ENCODE peak calls at places on chromosome 13, in five cellular contexts. W is GM12891, V is GM12878, Q is SK-N-SH, R is K562. T is an unnamed sample.

GRCh38 chr13:53137777-53138176 is 109.2 kb downstream of the OLFM4 start:
- DNase-seq in W (no peak), V (no peak), Q (no peak), R (no peak), T (no peak)

GRCh38 chr13:31824705-31825512 is 85.6 kb downstream of the RXFP2 start:
- DNase-seq in W (no peak), V (peak; percentile 13), Q (no peak), R (no peak), T (no peak)

GRCh38 chr13:20501548-20501947 is 24.1 kb downstream of the CRYL1 start:
- DNase-seq in W (no peak), V (no peak), Q (no peak), R (no peak), T (no peak)

GRCh38 chr13:24252136-24252535 is 57.2 kb upstream of the C1QTNF9 start:
- DNase-seq in W (no peak), V (no peak), Q (no peak), R (no peak), T (no peak)

GRCh38 chr13:110801044-110801443 is 87.5 kb downstream of the ING1 start:
- DNase-seq in W (no peak), V (no peak), Q (no peak), R (no peak), T (no peak)

GRCh38 chr13:111410232-111411021 is 90.0 kb downstream of the TEX29 start:
- DNase-seq in W (no peak), V (no peak), Q (no peak), R (no peak), T (no peak)

GRCh38 chr13:96781141-96781540 is 213.1 kb downstream of the OXGR1 start:
- DNase-seq in W (no peak), V (no peak), Q (no peak), R (no peak), T (no peak)

GRCh38 chr13:54029226-54029625 is 1000.6 kb downstream of the OLFM4 start:
- DNase-seq in W (peak; percentile 21), V (peak; percentile 21), Q (no peak), R (no peak), T (no peak)

GRCh38 chr13:89199138-89199537 is 1528.0 kb downstream of the SLITRK5 start:
- DNase-seq in W (no peak), V (no peak), Q (no peak), R (no peak), T (no peak)

GRCh38 chr13:40664100-40665060 is 2.1 kb downstream of the FOXO1 start:
- DNase-seq in W (peak; percentile 16), V (no peak), Q (peak; percentile 70), R (peak; percentile 53), T (peak; percentile 42)

GRCh38 chr13:110328509-110328908 is 21.4 kb downstream of the COL4A2 start:
- DNase-seq in W (no peak), V (no peak), Q (no peak), R (no peak), T (no peak)

GRCh38 chr13:76991432-76991795 is 467 bp upstream of the CLN5 start:
- DNase-seq in W (no peak), V (peak; percentile 35), Q (no peak), R (peak; percentile 8), T (peak; percentile 22)

GRCh38 chr13:97261254-97262015 is 39.3 kb downstream of the MBNL2 start:
- DNase-seq in W (peak; percentile 35), V (no peak), Q (no peak), R (no peak), T (peak; percentile 25)

GRCh38 chr13:33284916-33285315 is 639 bp downstream of the STARD13 start:
- DNase-seq in W (no peak), V (no peak), Q (no peak), R (no peak), T (no peak)

GRCh38 chr13:42894765-42895181 is 97.3 kb downstream of the EPSTI1 start:
- DNase-seq in W (no peak), V (no peak), Q (peak; percentile 35), R (no peak), T (no peak)

GRCh38 chr13:92838786-92839185 is 387.8 kb upstream of the GPC6 start:
- DNase-seq in W (no peak), V (no peak), Q (no peak), R (no peak), T (no peak)

GRCh38 chr13:103883152-103883551 is 816.9 kb upstream of the SLC10A2 start:
- DNase-seq in W (no peak), V (no peak), Q (peak; percentile 56), R (no peak), T (no peak)

GRCh38 chr13:60043262-60043661 is 120.5 kb downstream of the DIAPH3 start:
- DNase-seq in W (no peak), V (no peak), Q (peak; percentile 5), R (no peak), T (no peak)

GRCh38 chr13:34321986-34322385 is 504.0 kb downstream of the RFC3 start:
- DNase-seq in W (no peak), V (no peak), Q (no peak), R (no peak), T (no peak)

GRCh38 chr13:110403315-110403714 is 96.2 kb downstream of the COL4A2 start:
- DNase-seq in W (no peak), V (no peak), Q (no peak), R (no peak), T (no peak)

GRCh38 chr13:113092776-113093579 is 12.6 kb upstream of the F7 start:
- DNase-seq in W (no peak), V (no peak), Q (no peak), R (no peak), T (no peak)

GRCh38 chr13:26976336-26976735 is 195.3 kb downstream of the USP12 start:
- DNase-seq in W (no peak), V (no peak), Q (no peak), R (peak; percentile 55), T (no peak)

GRCh38 chr13:26719356-26719945 is 41.1 kb downstream of the GPR12 start:
- DNase-seq in W (no peak), V (no peak), Q (no peak), R (no peak), T (no peak)

GRCh38 chr13:63024458-63024857 is 1608.8 kb upstream of the PCDH20 start:
- DNase-seq in W (no peak), V (no peak), Q (peak; percentile 45), R (no peak), T (no peak)

GRCh38 chr13:59823495-59823894 is 340.2 kb downstream of the DIAPH3 start:
- DNase-seq in W (no peak), V (no peak), Q (no peak), R (no peak), T (no peak)

GRCh38 chr13:42478531-42479156 is 95.3 kb upstream of the TNFSF11 start:
- DNase-seq in W (no peak), V (no peak), Q (peak; percentile 11), R (no peak), T (peak; percentile 12)

GRCh38 chr13:112208656-112209055 is 141.7 kb downstream of the SOX1 start:
- DNase-seq in W (no peak), V (no peak), Q (no peak), R (no peak), T (no peak)

GRCh38 chr13:74052402-74052928 is 81.7 kb downstream of the KLF12 start:
- DNase-seq in W (no peak), V (no peak), Q (no peak), R (no peak), T (no peak)

DNA sequence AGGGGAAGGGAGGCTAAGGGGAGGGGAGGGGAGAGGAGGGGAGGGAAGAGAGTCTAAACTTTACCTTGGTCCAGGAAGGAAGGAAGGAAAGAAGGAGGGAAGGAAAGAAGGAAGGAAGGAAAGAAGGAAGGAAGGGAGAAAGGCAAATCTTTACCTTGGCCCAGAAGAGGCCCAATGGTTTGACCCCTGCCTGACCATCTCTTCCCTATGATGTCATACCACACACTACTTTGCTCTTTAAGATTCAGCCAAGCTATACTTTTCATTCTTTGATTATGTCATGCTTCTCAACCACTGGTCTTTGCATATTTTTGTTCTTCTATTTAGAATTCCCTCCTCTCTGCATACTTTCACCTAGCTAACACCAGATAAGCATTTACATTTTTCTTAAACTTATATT is 1077.5 kb downstream of the PCDH9 start:
- DNase-seq in W (no peak), V (no peak), Q (no peak), R (no peak), T (no peak)
- TF ChIP-seq TAF1 in W (no peak), V (no peak), Q (no peak), R (no peak), T (no peak)

GRCh38 chr13:21894703-21895699 is 224.1 kb downstream of the FGF9 start:
- DNase-seq in W (no peak), V (no peak), Q (no peak), R (no peak), T (no peak)

GRCh38 chr13:21898461-21898860 is 227.6 kb downstream of the FGF9 start:
- DNase-seq in W (no peak), V (no peak), Q (no peak), R (no peak), T (no peak)

GRCh38 chr13:21897140-21897539 is 226.3 kb downstream of the FGF9 start:
- DNase-seq in W (no peak), V (no peak), Q (no peak), R (no peak), T (no peak)

GRCh38 chr13:21895769-21896168 is 224.9 kb downstream of the FGF9 start:
- DNase-seq in W (no peak), V (no peak), Q (no peak), R (no peak), T (no peak)

GRCh38 chr13:21894091-21894490 is 223.2 kb downstream of the FGF9 start:
- DNase-seq in W (no peak), V (no peak), Q (no peak), R (no peak), T (no peak)
- TF ChIP-seq TAF1 in W (no peak), V (no peak), Q (no peak), R (no peak), T (no peak)

GRCh38 chr13:100513987-100514670 is 74.5 kb downstream of the GGACT start:
- DNase-seq in W (no peak), V (no peak), Q (no peak), R (no peak), T (no peak)
- TF ChIP-seq TAF1 in W (no peak), V (no peak), Q (no peak), R (no peak), T (no peak)

DNA sequence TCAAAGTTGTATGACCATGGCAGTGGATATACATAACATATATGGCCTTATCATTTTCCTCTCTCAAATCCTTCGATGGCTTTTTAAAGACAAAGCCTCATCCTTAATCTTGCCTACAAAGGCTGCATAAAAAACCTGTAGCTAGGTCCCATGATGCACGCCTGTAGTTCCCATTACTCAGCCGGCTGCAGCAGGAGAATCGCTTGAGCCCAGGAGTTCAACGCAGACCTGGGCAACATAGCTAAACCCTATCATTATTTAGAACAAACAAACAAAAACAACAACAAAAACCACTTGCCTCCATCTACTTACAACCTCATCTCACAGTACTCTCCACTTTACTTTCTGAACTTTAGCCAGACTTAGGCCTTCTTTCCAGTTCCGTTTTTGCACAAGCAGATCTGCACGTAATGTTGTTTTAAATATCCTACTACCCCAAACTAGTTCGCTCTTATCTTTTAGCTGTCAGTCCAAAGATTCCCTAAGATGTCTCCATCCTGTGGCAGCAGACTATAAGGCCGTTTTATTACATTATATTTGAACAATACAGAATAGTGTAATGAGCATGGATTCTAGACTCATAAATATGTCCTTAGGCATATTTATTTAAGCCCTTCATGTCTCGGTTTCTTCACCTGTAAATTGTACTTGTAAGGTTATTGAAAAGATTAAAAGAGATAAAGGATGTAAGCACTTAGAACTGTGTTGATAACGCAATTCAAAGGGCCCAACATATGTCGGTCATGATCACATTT is 969 bp upstream of the POMP start:
- DNase-seq in W (no peak), V (peak; percentile 51), Q (peak; percentile 7), R (peak; percentile 13), T (no peak)
- TF ChIP-seq TAF1 in W (no peak), V (no peak), Q (no peak), R (no peak), T (no peak)

GRCh38 chr13:49218493-49219051 is 1.6 kb upstream of the MLNR start:
- DNase-seq in W (no peak), V (no peak), Q (no peak), R (no peak), T (no peak)
- TF ChIP-seq TAF1 in W (no peak), V (no peak), Q (no peak), R (no peak), T (no peak)